ENCODE peak calls at places on chromosome 5, in nine cellular contexts. D is fibroblast of villous mesenchyme, A is lung, S is endothelial cell, H is fibroblast of mammary gland, M is BJ, W is kidney epithelial cell, E is PC-9, R is mesothelial cell of epicardium. F is an unnamed sample.

GRCh38 chr5:62284946-62285891 is 20.8 kb upstream of the KIF2A start:
- DNase-seq in H (no peak), R (no peak), S (no peak), A (no peak), W (no peak), E (no peak), M (no peak), D (no peak), F (no peak)

GRCh38 chr5:151772029-151772867 is 494 bp downstream of the G3BP1 start:
- DNase-seq in W (no peak), M (no peak), D (peak), S (peak), A (peak), E (no peak), R (no peak), H (peak), F (peak)

GRCh38 chr5:3886521-3887461 is 291.2 kb downstream of the IRX1 start:
- DNase-seq in E (no peak), R (no peak), S (no peak), H (no peak), W (no peak), M (no peak), D (no peak), A (no peak), F (no peak)

GRCh38 chr5:28523887-28524637 is 1485.7 kb upstream of the CDH9 start:
- DNase-seq in A (no peak), E (no peak), H (peak), R (no peak), W (peak), S (no peak), M (no peak), D (peak), F (no peak)

GRCh38 chr5:55232985-55233928 is at the start of gene CCNO:
- DNase-seq in M (no peak), E (peak), S (peak), W (no peak), D (peak), H (peak), R (peak), A (peak), F (peak)

GRCh38 chr5:177103523-177104253 is 17.0 kb downstream of the FGFR4 start:
- DNase-seq in W (no peak), H (peak), A (no peak), R (no peak), S (no peak), M (no peak), E (no peak), D (no peak), F (no peak)

GRCh38 chr5:14447958-14448881 is 133.4 kb upstream of the OTULINL start:
- DNase-seq in S (no peak), A (no peak), M (no peak), W (no peak), D (peak), R (no peak), E (no peak), H (peak), F (peak)

GRCh38 chr5:67998709-67999251 is 216.8 kb upstream of the PIK3R1 start:
- DNase-seq in M (no peak), E (no peak), D (no peak), A (peak), W (no peak), R (no peak), H (peak), S (no peak), F (no peak)

GRCh38 chr5:172444626-172445365 is 9.5 kb downstream of the SH3PXD2B start:
- DNase-seq in E (no peak), H (no peak), W (no peak), A (no peak), M (no peak), R (no peak), D (no peak), S (no peak), F (no peak)

GRCh38 chr5:169696621-169697517 is 59.8 kb downstream of the DOCK2 start:
- DNase-seq in E (no peak), H (peak), A (no peak), D (no peak), M (no peak), S (no peak), W (no peak), R (no peak), F (no peak)

GRCh38 chr5:63854076-63854475 is 108.2 kb downstream of the HTR1A start:
- DNase-seq in E (no peak), H (no peak), R (no peak), D (no peak), S (no peak), A (no peak), M (no peak), W (no peak), F (no peak)

GRCh38 chr5:135502836-135503520 is 32.8 kb downstream of the NEUROG1 start:
- DNase-seq in W (no peak), D (no peak), S (no peak), A (no peak), R (no peak), M (no peak), H (no peak), E (no peak), F (no peak)

GRCh38 chr5:17398439-17398838 is 99.6 kb upstream of the TAF11L2 start:
- DNase-seq in W (peak), D (peak), A (no peak), E (no peak), H (peak), S (no peak), R (no peak), M (peak), F (no peak)

GRCh38 chr5:107671742-107672211 is 1.0 kb upstream of the EFNA5 start:
- DNase-seq in A (no peak), R (no peak), W (peak), M (no peak), H (peak), D (peak), E (peak), S (no peak), F (peak)

GRCh38 chr5:33148076-33148501 is 292.7 kb upstream of the TARS1 start:
- DNase-seq in R (no peak), H (peak), W (peak), A (no peak), E (peak), S (no peak), M (peak), D (peak), F (no peak)

GRCh38 chr5:9009931-9010652 is 535.8 kb downstream of the SEMA5A start:
- DNase-seq in R (no peak), M (no peak), D (peak), H (peak), E (no peak), A (no peak), S (no peak), W (no peak), F (no peak)

GRCh38 chr5:40521925-40522324 is 157.8 kb upstream of the PTGER4 start:
- DNase-seq in R (no peak), W (no peak), M (no peak), E (no peak), A (no peak), D (peak), H (peak), S (no peak), F (no peak)

GRCh38 chr5:172167893-172168292 is 20.1 kb downstream of the STK10 start:
- DNase-seq in E (no peak), M (no peak), D (no peak), W (no peak), R (no peak), H (no peak), S (no peak), A (no peak), F (no peak)

GRCh38 chr5:96716007-96716406 is 53.8 kb downstream of the CAST start:
- DNase-seq in S (no peak), M (no peak), W (no peak), R (no peak), A (no peak), H (no peak), E (no peak), D (no peak), F (no peak)

GRCh38 chr5:55241756-55242155 is 8.3 kb upstream of the CCNO start:
- DNase-seq in S (no peak), E (no peak), D (no peak), M (no peak), W (no peak), R (no peak), H (no peak), A (no peak), F (no peak)

GRCh38 chr5:179986328-179986727 is 78.6 kb upstream of the TBC1D9B start:
- DNase-seq in A (no peak), H (peak), M (no peak), W (no peak), D (peak), R (no peak), S (no peak), E (no peak), F (no peak)

GRCh38 chr5:158435161-158435616 is 576.2 kb upstream of the CLINT1 start:
- DNase-seq in H (no peak), R (no peak), D (no peak), A (no peak), M (no peak), S (no peak), W (peak), E (no peak), F (no peak)

GRCh38 chr5:129670944-129671343 is 77.0 kb upstream of the MINAR2 start:
- DNase-seq in W (peak), D (peak), M (peak), E (no peak), S (no peak), R (no peak), H (peak), A (no peak), F (no peak)

GRCh38 chr5:77920350-77921046 is 144.4 kb upstream of the TBCA start:
- DNase-seq in D (no peak), H (no peak), A (no peak), S (no peak), M (no peak), E (no peak), R (no peak), W (no peak), F (no peak)

GRCh38 chr5:143404416-143405062 is 1.1 kb upstream of the NR3C1 start:
- DNase-seq in D (peak), A (peak), M (peak), S (peak), R (peak), E (peak), W (no peak), H (peak), F (peak)

GRCh38 chr5:141863569-141864178 is 14.5 kb downstream of the PCDH1 start:
- DNase-seq in R (no peak), E (no peak), M (no peak), H (no peak), D (no peak), S (no peak), W (no peak), A (no peak), F (no peak)
- TF ChIP-seq CTCF in R (no peak), E (no peak), M (no peak), H (no peak), D (no peak), S (no peak), W (no peak), A (no peak), F (no peak)

DNA sequence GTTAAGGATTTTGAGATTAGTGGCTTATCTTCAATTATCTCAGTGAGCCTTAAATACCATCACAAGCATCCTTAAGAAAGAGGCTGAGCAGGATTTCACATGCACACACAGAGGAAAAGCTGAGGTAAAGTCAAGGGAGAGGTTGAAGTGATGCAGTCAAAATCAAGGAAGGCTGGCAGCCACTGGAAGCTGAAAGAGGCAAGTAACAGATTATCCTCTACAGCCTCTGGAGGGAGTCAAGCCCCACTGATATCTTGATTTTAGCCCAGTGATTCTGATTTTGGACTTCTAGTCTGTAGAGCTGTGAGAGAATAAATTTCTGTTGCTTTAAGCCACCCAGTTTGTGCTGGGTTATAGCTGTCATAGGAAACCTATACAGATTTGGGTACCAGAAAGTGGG is 80.1 kb downstream of the ANKRD31 start:
- DNase-seq in S (no peak), W (no peak), H (peak), D (peak), E (no peak), M (no peak), A (no peak), R (no peak), F (no peak)
- TF ChIP-seq CTCF in S (no peak), W (peak), H (peak), D (no peak), E (peak), M (no peak), A (no peak), R (no peak), F (no peak)

DNA sequence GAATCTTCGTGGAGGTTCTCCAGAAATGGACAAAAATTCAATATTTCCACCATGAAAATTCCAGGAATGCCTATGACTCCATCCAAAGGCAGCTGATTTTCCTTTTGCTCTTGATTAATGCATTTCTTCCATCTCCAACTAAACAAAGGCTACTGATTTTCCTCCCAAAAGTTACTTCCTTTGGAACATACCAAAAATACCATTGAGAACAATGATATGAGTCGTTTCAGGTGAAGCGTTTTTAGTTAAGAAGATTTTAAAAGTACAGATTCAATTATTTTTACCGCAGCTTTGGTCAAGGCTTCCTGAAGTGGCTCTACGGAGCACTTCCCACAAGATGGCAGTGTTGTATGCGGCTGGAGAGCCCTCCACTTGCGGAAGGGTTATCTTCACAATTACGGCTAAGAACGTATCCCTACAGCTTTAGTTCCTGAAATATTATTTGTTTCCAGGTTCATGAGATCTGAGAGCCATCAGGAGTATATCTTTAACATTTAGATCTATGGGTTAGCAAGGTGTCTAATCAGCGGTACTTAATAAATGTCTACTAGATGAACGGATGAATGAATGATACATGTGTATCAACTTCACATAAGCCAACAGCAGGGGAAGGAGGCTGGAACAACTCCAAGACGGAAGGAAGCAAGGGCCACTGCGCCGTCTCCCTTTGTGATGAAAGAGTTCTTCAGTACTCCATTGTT is 35.9 kb upstream of the ARSB start:
- DNase-seq in W (no peak), R (peak), D (peak), E (no peak), H (peak), A (peak), M (peak), S (peak), F (peak)
- TF ChIP-seq CTCF in W (peak), R (peak), D (peak), E (peak), H (peak), A (peak), M (peak), S (peak), F (peak)

GRCh38 chr5:45800331-45800730 is 104.2 kb upstream of the HCN1 start:
- DNase-seq in W (no peak), R (no peak), D (no peak), S (no peak), M (no peak), E (no peak), H (no peak), A (no peak), F (no peak)

GRCh38 chr5:45799388-45799787 is 103.2 kb upstream of the HCN1 start:
- DNase-seq in D (no peak), W (no peak), S (no peak), M (no peak), H (no peak), R (no peak), E (no peak), A (no peak), F (no peak)

GRCh38 chr5:45793638-45794532 is 97.7 kb upstream of the HCN1 start:
- DNase-seq in H (no peak), A (no peak), M (no peak), D (no peak), R (no peak), E (no peak), W (no peak), S (no peak), F (peak)

GRCh38 chr5:45795458-45795857 is 99.3 kb upstream of the HCN1 start:
- DNase-seq in W (no peak), R (no peak), A (no peak), D (no peak), H (no peak), E (no peak), S (no peak), M (no peak), F (no peak)

GRCh38 chr5:45796959-45797553 is 100.9 kb upstream of the HCN1 start:
- DNase-seq in H (no peak), R (no peak), A (no peak), W (no peak), S (no peak), M (no peak), D (no peak), E (no peak), F (no peak)
- TF ChIP-seq CTCF in H (peak), R (peak), A (no peak), W (peak), S (peak), M (no peak), D (no peak), E (peak), F (peak)

GRCh38 chr5:150400020-150400326 is 12.7 kb downstream of the CD74 start:
- DNase-seq in E (no peak), D (no peak), M (no peak), A (no peak), H (no peak), W (no peak), R (no peak), S (no peak), F (no peak)

GRCh38 chr5:150397749-150398431 is 14.8 kb downstream of the CD74 start:
- DNase-seq in H (no peak), D (peak), R (no peak), M (no peak), W (no peak), E (no peak), A (no peak), S (no peak), F (no peak)

GRCh38 chr5:150399158-150400019 is 13.3 kb downstream of the CD74 start:
- DNase-seq in R (no peak), D (peak), H (no peak), A (no peak), S (no peak), E (no peak), M (no peak), W (no peak), F (no peak)

GRCh38 chr5:150400327-150401075 is 12.2 kb downstream of the CD74 start:
- DNase-seq in A (no peak), M (no peak), E (no peak), R (no peak), S (no peak), H (no peak), W (no peak), D (no peak), F (no peak)

DNA sequence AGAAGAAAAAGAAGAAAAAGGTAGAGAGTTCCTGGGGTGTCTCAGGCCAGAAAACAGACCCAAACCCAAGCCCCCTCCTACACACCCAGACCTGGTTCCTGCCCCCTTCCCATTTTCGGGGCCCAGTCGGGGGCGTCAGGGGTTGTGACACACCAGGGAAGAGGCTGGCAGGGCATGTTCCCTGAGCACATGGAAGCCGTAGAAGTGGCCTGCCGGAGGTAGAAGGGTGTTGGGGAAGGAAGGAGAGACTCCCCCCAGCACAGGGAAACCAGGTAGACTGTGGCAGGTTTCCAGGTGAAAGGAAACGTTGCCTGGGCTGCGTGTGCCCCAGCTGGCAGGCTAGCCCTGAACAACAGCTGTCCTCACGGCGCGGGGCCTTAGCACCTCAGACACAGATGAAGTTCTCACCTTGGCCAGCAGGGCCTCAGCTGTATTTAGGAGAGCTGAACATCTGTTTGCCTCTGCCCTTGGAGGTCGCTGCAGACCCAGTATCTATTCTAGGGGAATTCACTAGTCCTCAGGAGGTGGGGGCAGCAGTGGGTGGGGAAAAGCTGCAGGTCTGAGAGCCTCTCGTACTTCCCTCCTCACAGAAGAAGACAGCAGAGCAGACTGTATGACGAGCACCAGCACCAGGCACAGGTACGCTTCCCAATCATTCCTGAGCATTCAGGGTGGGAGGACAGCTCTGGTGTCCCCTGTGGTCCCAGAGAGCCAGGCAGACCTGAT is 14.1 kb downstream of the CD74 start:
- DNase-seq in R (no peak), S (peak), E (no peak), D (no peak), M (no peak), A (no peak), H (no peak), W (no peak), F (peak)
- TF ChIP-seq CTCF in R (peak), S (peak), E (peak), D (peak), M (peak), A (no peak), H (peak), W (no peak), F (peak)

DNA sequence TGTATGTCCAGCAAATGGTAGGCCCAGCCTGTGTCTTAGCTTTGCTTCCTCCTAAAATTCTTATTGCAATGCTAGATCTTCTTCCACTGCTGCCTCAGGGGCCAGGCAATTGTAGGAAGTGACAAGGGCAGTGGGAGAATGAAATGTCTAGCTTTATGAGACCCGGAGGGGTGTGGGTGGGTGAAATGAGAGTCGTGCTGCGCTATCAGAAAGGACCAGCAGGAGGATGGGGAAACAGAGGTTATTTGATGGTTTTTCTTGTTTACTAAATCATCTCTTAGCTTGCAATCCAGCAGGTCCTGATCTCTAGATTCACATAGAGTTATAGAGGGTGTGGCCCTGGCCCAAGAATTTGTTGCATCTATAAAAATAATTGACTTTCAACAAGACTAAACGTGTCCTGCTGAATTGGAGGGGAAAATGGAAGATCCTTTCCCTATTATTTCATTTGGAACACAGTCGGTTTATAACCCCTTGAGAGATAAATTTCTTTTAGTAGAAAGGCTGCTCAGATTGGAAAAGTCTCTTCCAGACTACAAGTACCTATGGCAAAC is 43.6 kb downstream of the ZNF366 start:
- DNase-seq in M (no peak), R (no peak), H (no peak), W (no peak), E (no peak), A (no peak), S (no peak), D (no peak), F (no peak)
- TF ChIP-seq CTCF in M (no peak), R (peak), H (no peak), W (no peak), E (no peak), A (no peak), S (no peak), D (peak), F (no peak)

GRCh38 chr5:92917044-92917443 is 664.0 kb downstream of the NR2F1-AS1 start:
- DNase-seq in M (no peak), D (peak), E (no peak), S (no peak), A (no peak), W (no peak), H (no peak), R (no peak), F (no peak)

GRCh38 chr5:92911851-92912250 is 669.2 kb downstream of the NR2F1-AS1 start:
- DNase-seq in E (no peak), W (no peak), S (no peak), H (no peak), R (no peak), A (no peak), D (no peak), M (no peak), F (no peak)

GRCh38 chr5:92912280-92912679 is 668.7 kb downstream of the NR2F1-AS1 start:
- DNase-seq in D (no peak), W (no peak), H (no peak), A (no peak), S (no peak), R (no peak), E (no peak), M (no peak), F (no peak)

GRCh38 chr5:92911293-92911692 is 669.7 kb downstream of the NR2F1-AS1 start:
- DNase-seq in D (no peak), H (no peak), W (no peak), E (no peak), A (no peak), S (no peak), M (no peak), R (no peak), F (no peak)

GRCh38 chr5:92916036-92916435 is 665.0 kb downstream of the NR2F1-AS1 start:
- DNase-seq in H (peak), A (no peak), W (no peak), M (no peak), D (peak), S (no peak), R (no peak), E (no peak), F (no peak)
- TF ChIP-seq CTCF in H (peak), A (no peak), W (no peak), M (peak), D (peak), S (no peak), R (no peak), E (no peak), F (no peak)